ENCODE peak calls at places on chromosomes 2 and 18, in five cellular contexts. V is HepG2, M is sigmoid colon, F is K562, K is SK-N-SH. W is an unnamed sample.

GRCh38 chr18:12460874-12461273 is 53.1 kb downstream of the PRELID3A start:
- DNase-seq in V (peak), M (no peak), F (no peak), K (peak), W (no peak)

GRCh38 chr2:25649790-25650189 is 23.6 kb downstream of the DTNB start:
- DNase-seq in V (no peak), M (no peak), F (no peak), K (no peak), W (no peak)

GRCh38 chr2:29596584-29596983 is 324.8 kb downstream of the ALK start:
- DNase-seq in V (no peak), M (no peak), F (no peak), K (no peak), W (no peak)

GRCh38 chr2:108933691-108934117 is 55.3 kb downstream of the EDAR start:
- DNase-seq in V (no peak), M (no peak), F (peak), K (peak), W (peak)

GRCh38 chr2:102839668-102840388 is 78.0 kb downstream of the TMEM182 start:
- DNase-seq in V (peak), M (no peak), F (peak), K (peak), W (no peak)

GRCh38 chr18:73407506-73407905 is 539.7 kb upstream of the NETO1 start:
- DNase-seq in V (no peak), M (no peak), F (no peak), K (no peak), W (no peak)

GRCh38 chr18:79784965-79785770 is 12.6 kb upstream of the KCNG2 start:
- DNase-seq in V (no peak), M (peak), F (no peak), K (no peak), W (no peak)

GRCh38 chr2:12201369-12201768 is 454.9 kb downstream of the LPIN1 start:
- DNase-seq in V (no peak), M (no peak), F (no peak), K (no peak), W (no peak)

GRCh38 chr2:129906139-129906860 is 73.2 kb upstream of the RAB6C start:
- DNase-seq in V (no peak), M (no peak), F (no peak), K (peak), W (no peak)

GRCh38 chr2:71933467-71934319 is 214.0 kb downstream of the CYP26B1 start:
- DNase-seq in V (peak), M (no peak), F (peak), K (peak), W (no peak)

GRCh38 chr18:77118256-77119090 is 14.1 kb downstream of the MBP start:
- DNase-seq in V (no peak), M (no peak), F (no peak), K (no peak), W (no peak)

GRCh38 chr2:52210161-52210560 is 1178.2 kb upstream of the NRXN1 start:
- DNase-seq in V (no peak), M (no peak), F (no peak), K (no peak), W (no peak)

GRCh38 chr2:48600204-48600813 is 17.3 kb upstream of the GTF2A1L start:
- DNase-seq in V (peak), M (no peak), F (peak), K (peak), W (no peak)

GRCh38 chr18:68267583-68267982 is 447.3 kb downstream of the TMX3 start:
- DNase-seq in V (no peak), M (no peak), F (no peak), K (no peak), W (no peak)

GRCh38 chr2:110679337-110679707 is 1.5 kb upstream of the BUB1 start:
- DNase-seq in V (no peak), M (no peak), F (peak), K (no peak), W (no peak)

GRCh38 chr2:230690439-230690838 is 22.2 kb upstream of the CAB39 start:
- DNase-seq in V (no peak), M (peak), F (no peak), K (no peak), W (no peak)

GRCh38 chr2:138500592-138501426 is 761 bp upstream of the SPOPL start:
- DNase-seq in V (peak), M (peak), F (no peak), K (peak), W (peak)

GRCh38 chr2:82258151-82258550 is 1953.6 kb upstream of the LRRTM1 start:
- DNase-seq in V (no peak), M (no peak), F (no peak), K (no peak), W (no peak)

GRCh38 chr2:183404392-183404791 is 280.1 kb downstream of the NUP35 start:
- DNase-seq in V (no peak), M (no peak), F (no peak), K (no peak), W (no peak)

GRCh38 chr2:111119847-111120252 is 864 bp upstream of the BCL2L11 start:
- DNase-seq in V (no peak), M (no peak), F (no peak), K (peak), W (peak)

GRCh38 chr2:220849433-220849832 is 722.7 kb downstream of the EPHA4 start:
- DNase-seq in V (no peak), M (no peak), F (no peak), K (no peak), W (no peak)

GRCh38 chr2:96702098-96702785 is 37.6 kb downstream of the LMAN2L start:
- DNase-seq in V (no peak), M (peak), F (no peak), K (no peak), W (no peak)

GRCh38 chr2:229519655-229520054 is 194.7 kb downstream of the DNER start:
- DNase-seq in V (no peak), M (no peak), F (no peak), K (no peak), W (no peak)

GRCh38 chr2:68806511-68807109 is 64.6 kb downstream of the BMP10 start:
- DNase-seq in V (no peak), M (no peak), F (no peak), K (no peak), W (no peak)

GRCh38 chr2:49177194-49177593 is 22.9 kb upstream of the FSHR start:
- DNase-seq in V (no peak), M (no peak), F (no peak), K (no peak), W (no peak)

GRCh38 chr2:104388296-104388695 is 465.6 kb upstream of the POU3F3 start:
- DNase-seq in V (no peak), M (no peak), F (no peak), K (no peak), W (no peak)

GRCh38 chr18:54558609-54559585 is 32.1 kb upstream of the DYNAP start:
- DNase-seq in V (peak), M (no peak), F (peak), K (peak), W (no peak)

GRCh38 chr2:42392191-42392590 is 31.2 kb upstream of the COX7A2L start:
- DNase-seq in V (no peak), M (no peak), F (no peak), K (no peak), W (no peak)

GRCh38 chr2:240868286-240869108 is at the start of gene AGXT:
- DNase-seq in V (peak), M (peak), F (no peak), K (no peak), W (peak)

GRCh38 chr18:48940854-48941531 is 9.8 kb downstream of the SMAD7 start:
- DNase-seq in V (no peak), M (no peak), F (no peak), K (peak), W (peak)

GRCh38 chr2:126945118-126945517 is 46.4 kb downstream of the TEX51 start:
- DNase-seq in V (no peak), M (no peak), F (no peak), K (peak), W (no peak)

GRCh38 chr2:200172944-200173481 is 133.5 kb upstream of the SPATS2L start:
- DNase-seq in V (no peak), M (no peak), F (no peak), K (no peak), W (no peak)

GRCh38 chr2:177353084-177353483 is 39.5 kb upstream of the AGPS start:
- DNase-seq in V (no peak), M (peak), F (no peak), K (no peak), W (no peak)

GRCh38 chr2:232568161-232568560 is 17.7 kb downstream of the EIF4E2 start:
- DNase-seq in V (no peak), M (no peak), F (no peak), K (no peak), W (no peak)

GRCh38 chr2:18719978-18720775 is 130.8 kb upstream of the NT5C1B start:
- DNase-seq in V (no peak), M (no peak), F (no peak), K (no peak), W (no peak)

GRCh38 chr2:19772981-19773380 is 128.8 kb downstream of the TTC32 start:
- DNase-seq in V (no peak), M (no peak), F (no peak), K (no peak), W (no peak)

GRCh38 chr18:79750980-79751571 is 46.7 kb upstream of the KCNG2 start:
- DNase-seq in V (no peak), M (peak), F (no peak), K (no peak), W (peak)

DNA sequence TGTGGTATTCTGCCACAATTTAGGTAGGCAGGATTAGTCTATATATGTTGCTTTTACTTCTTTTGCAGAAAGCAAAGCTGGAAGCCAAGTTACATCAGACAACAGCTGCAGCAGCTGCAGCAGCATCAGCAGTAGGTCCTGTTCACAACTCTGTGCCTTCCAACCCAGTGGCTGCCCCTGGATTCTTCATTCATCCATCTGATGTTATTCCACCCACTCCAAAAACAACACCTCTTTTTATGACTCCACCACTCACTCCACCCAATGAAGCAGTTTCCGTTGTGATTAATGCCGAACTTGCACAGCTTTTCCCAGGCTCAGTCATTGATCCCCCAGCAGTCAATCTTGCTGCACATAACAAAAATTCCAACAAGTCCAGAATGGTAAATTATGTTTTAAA is 107.6 kb downstream of the BIRC6 start:
- DNase-seq in V (no peak), M (no peak), F (no peak), K (no peak), W (no peak)
- H3K27ac ChIP-seq in V (no peak), M (no peak), F (no peak), K (no peak), W (no peak)

DNA sequence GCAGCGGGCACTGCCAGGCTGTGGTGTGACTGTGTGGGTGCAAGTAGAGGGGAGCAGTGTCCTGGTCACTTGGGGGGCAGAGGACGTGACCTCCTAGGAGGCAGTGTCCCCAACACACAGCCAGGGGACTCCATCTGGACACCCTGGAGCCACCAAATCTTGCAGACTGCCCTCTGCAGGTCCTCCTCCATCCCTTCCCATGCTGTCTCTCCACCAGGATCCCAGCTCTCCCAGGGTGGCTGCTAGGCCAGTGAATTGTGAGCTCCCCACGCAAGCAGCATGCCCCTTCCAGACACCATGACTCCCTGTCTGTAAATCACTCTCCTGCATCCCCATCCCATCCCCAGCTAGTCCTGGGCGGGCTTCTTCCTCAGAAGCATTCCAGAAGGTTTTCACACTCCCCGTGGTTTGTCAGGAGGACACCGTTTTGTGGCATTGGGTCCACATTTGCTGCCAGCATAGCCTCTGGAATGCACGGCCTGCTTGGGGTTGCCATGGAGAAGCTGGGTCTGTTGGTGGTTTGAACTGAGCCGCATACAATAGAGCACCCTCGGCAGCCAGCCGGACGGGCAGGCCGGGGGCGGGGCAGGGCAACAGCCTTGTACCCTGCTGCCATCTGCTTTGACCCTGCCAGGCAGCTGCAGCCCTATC is 210.7 kb downstream of the KLHL29 start:
- DNase-seq in V (peak), M (peak), F (no peak), K (no peak), W (no peak)
- TF ChIP-seq EP300 in V (no peak), M (no peak), F (no peak), K (no peak), W (no peak)

GRCh38 chr18:2313332-2313731 is 258.0 kb downstream of the METTL4 start:
- DNase-seq in V (no peak), M (no peak), F (no peak), K (no peak), W (no peak)

GRCh38 chr18:2306641-2307040 is 264.7 kb downstream of the METTL4 start:
- DNase-seq in V (no peak), M (no peak), F (no peak), K (no peak), W (no peak)

GRCh38 chr18:2312440-2312839 is 258.9 kb downstream of the METTL4 start:
- DNase-seq in V (no peak), M (no peak), F (no peak), K (no peak), W (no peak)

GRCh38 chr18:2316082-2316481 is 255.2 kb downstream of the METTL4 start:
- DNase-seq in V (no peak), M (no peak), F (no peak), K (no peak), W (no peak)

DNA sequence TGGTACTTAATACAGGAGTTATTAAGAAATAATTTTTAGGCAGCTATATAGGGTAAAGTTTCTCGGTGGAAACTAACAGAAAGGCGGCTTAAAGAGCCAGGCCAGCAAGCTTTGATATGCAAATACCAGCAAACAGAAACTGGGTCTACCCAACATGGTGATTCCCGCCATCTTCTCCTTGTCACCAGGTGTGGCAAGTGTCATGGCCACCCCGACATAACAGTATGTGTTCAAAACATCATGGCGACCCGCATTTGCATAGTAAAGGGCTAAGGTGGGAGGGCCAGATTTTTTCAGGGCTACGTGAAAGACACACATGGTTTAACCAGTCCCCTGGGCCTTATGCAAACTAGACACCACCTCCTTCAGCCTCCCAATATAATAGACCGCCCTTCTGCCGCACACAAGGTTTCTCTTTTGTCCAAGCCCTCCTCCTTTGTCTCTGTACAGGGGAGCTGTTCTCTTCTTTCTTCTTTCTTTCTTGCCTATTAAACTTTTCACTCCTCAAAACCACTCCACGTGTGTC is 260.4 kb downstream of the METTL4 start:
- DNase-seq in V (no peak), M (no peak), F (no peak), K (no peak), W (no peak)
- TF ChIP-seq POLR2AphosphoS5 in V (no peak), M (no peak), F (no peak), K (no peak), W (no peak)

DNA sequence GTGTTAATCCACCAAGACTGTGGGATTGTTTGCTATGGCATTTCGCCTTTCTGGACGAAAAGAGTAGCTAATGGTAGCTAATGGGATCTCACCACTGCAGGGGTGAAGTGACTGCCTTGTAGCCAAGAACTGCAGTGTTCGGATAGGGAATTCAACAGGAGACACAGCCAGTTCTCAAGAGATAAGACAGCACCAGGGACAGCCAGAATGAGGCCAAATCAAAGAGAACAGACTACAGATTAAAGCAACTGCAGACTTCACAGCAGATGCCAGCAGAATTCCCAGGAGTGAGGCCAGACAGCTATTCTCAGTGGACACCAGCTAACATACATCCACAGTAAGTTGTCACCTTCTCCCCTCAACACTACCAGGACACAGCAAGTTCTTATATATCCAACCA is 124.0 kb downstream of the PLA2R1 start:
- DNase-seq in V (no peak), M (no peak), F (no peak), K (no peak), W (no peak)
- H3K27ac ChIP-seq in V (no peak), M (no peak), F (no peak), K (no peak), W (no peak)

GRCh38 chr2:66696856-66697255 is 261.9 kb downstream of the MEIS1 start:
- DNase-seq in V (no peak), M (no peak), F (no peak), K (no peak), W (no peak)

GRCh38 chr2:66694087-66694858 is 259.3 kb downstream of the MEIS1 start:
- DNase-seq in V (no peak), M (no peak), F (no peak), K (no peak), W (no peak)

GRCh38 chr2:66696374-66696773 is 261.4 kb downstream of the MEIS1 start:
- DNase-seq in V (no peak), M (no peak), F (no peak), K (no peak), W (no peak)

GRCh38 chr2:66693007-66693965 is 258.4 kb downstream of the MEIS1 start:
- DNase-seq in V (no peak), M (no peak), F (no peak), K (no peak), W (no peak)

GRCh38 chr2:66695211-66695735 is 260.3 kb downstream of the MEIS1 start:
- DNase-seq in V (no peak), M (no peak), F (no peak), K (no peak), W (no peak)
- TF ChIP-seq EP300 in V (no peak), M (no peak), F (no peak), K (no peak), W (no peak)

GRCh38 chr2:172091626-172092566 is 6.6 kb downstream of the DLX1 start:
- DNase-seq in V (no peak), M (no peak), F (no peak), K (peak), W (no peak)
- TF ChIP-seq POLR2AphosphoS5 in V (no peak), M (no peak), F (no peak), K (no peak), W (no peak)

DNA sequence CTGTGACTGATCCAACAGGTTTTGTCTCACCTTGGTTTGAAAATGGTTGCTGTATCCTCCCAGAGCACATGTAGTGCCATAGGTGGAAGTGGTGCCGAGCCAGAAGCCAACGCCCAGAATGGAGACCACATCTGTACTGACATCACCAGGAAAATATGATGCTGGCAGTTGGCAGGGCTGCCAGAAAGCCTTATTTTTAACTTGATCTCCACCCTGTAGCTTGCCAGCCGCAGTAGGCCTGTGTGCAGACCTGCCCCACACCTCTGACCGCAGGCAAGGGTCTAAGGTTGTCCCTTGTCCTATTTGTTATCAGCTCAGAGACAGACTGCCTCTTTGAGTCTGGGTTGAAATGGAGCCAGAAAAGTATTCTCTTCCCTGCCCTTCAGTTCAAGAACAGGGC is 123.5 kb upstream of the EML6 start:
- DNase-seq in V (no peak), M (peak), F (peak), K (no peak), W (peak)
- H3K27ac ChIP-seq in V (no peak), M (no peak), F (peak), K (no peak), W (peak)

GRCh38 chr2:10405441-10405840 is 42.7 kb downstream of the ODC1 start:
- DNase-seq in V (no peak), M (peak), F (no peak), K (peak), W (peak)
- TF ChIP-seq EP300 in V (no peak), M (peak), F (no peak), K (peak), W (peak)

GRCh38 chr2:133737597-133737996 is 169.3 kb upstream of the NCKAP5 start:
- DNase-seq in V (no peak), M (no peak), F (no peak), K (no peak), W (no peak)

GRCh38 chr2:133734699-133735098 is 166.4 kb upstream of the NCKAP5 start:
- DNase-seq in V (no peak), M (no peak), F (no peak), K (no peak), W (no peak)

GRCh38 chr2:133736674-133737073 is 168.4 kb upstream of the NCKAP5 start:
- DNase-seq in V (no peak), M (no peak), F (no peak), K (no peak), W (no peak)

GRCh38 chr2:133732982-133733670 is 164.9 kb upstream of the NCKAP5 start:
- DNase-seq in V (no peak), M (no peak), F (no peak), K (no peak), W (no peak)

DNA sequence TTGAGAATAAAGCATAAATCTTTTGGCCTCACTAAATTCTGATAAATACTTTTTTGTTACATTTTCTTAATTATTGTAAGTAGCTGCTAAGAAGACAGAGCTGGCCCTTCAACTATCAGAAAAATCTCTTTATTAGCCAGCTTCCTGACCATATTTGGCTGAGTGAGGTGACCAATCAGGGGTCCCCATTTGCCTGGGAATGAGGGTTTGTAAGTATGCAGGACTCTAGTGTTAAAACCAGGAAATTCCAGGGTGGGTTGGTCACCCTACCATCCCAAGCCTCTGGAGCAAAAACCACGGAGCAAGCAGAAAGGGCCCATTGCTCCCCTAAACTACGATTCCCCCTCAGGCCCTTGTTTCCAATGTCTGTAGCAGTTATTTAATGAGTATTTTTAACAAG is 165.6 kb upstream of the NCKAP5 start:
- DNase-seq in V (no peak), M (no peak), F (no peak), K (no peak), W (no peak)
- TF ChIP-seq POLR2AphosphoS5 in V (no peak), M (no peak), F (no peak), K (no peak), W (no peak)

GRCh38 chr2:98726735-98727368 is 4.1 kb downstream of the MGAT4A start:
- DNase-seq in V (no peak), M (no peak), F (no peak), K (no peak), W (no peak)
- H3K27ac ChIP-seq in V (peak), M (peak), F (no peak), K (no peak), W (peak)